ENCODE peak calls at places on chromosomes 11 and 22, in nine cellular contexts. A is mammary epithelial cell, Q is AG09309, H is vagina, E is K562, Z is kidney epithelial cell, V is Peyer's patch, D is fibroblast of pulmonary artery, Y is adrenal gland. C is an unnamed sample.

GRCh38 chr11:102120437-102120935 is 10.2 kb downstream of the YAP1 start:
- DNase-seq in A (no peak), Q (no peak), H (no peak), E (no peak), Z (no peak), V (no peak), D (peak), Y (no peak), C (no peak)

GRCh38 chr11:133809525-133810178 is 35.7 kb downstream of the SPATA19 start:
- DNase-seq in A (no peak), Q (no peak), H (no peak), E (no peak), Z (no peak), V (no peak), D (no peak), Y (no peak), C (no peak)

GRCh38 chr11:76371170-76371569 is 9.8 kb downstream of the THAP12 start:
- DNase-seq in A (peak), Q (peak), H (no peak), E (no peak), Z (no peak), V (no peak), D (peak), Y (no peak), C (peak)

GRCh38 chr11:70717961-70718595 is 319.7 kb downstream of the CTTN start:
- DNase-seq in A (no peak), Q (no peak), H (no peak), E (no peak), Z (no peak), V (no peak), D (no peak), Y (peak), C (no peak)

GRCh38 chr11:62340269-62340901 is 3.1 kb downstream of the ASRGL1 start:
- DNase-seq in A (peak), Q (peak), H (no peak), E (peak), Z (no peak), V (peak), D (peak), Y (peak), C (peak)

GRCh38 chr11:128582496-128583366 is 4.6 kb downstream of the ETS1 start:
- DNase-seq in A (peak), Q (peak), H (no peak), E (no peak), Z (peak), V (no peak), D (peak), Y (no peak), C (peak)

GRCh38 chr11:20369816-20370215 is 6.3 kb downstream of the HTATIP2 start:
- DNase-seq in A (no peak), Q (no peak), H (no peak), E (no peak), Z (no peak), V (no peak), D (no peak), Y (no peak), C (no peak)

GRCh38 chr11:22558638-22559037 is 67.0 kb downstream of the FANCF start:
- DNase-seq in A (peak), Q (no peak), H (no peak), E (no peak), Z (no peak), V (no peak), D (peak), Y (no peak), C (no peak)

GRCh38 chr11:74449369-74449931 is 17.9 kb downstream of the KCNE3 start:
- DNase-seq in A (peak), Q (peak), H (no peak), E (peak), Z (peak), V (no peak), D (peak), Y (peak), C (peak)

GRCh38 chr11:70910835-70911234 is 341.5 kb downstream of the SHANK2 start:
- DNase-seq in A (peak), Q (no peak), H (no peak), E (no peak), Z (no peak), V (no peak), D (no peak), Y (no peak), C (no peak)

GRCh38 chr22:43343262-43343988 is at the start of gene SCUBE1:
- DNase-seq in A (peak), Q (no peak), H (no peak), E (peak), Z (no peak), V (peak), D (peak), Y (peak), C (no peak)

GRCh38 chr11:42234381-42235035 is 775.1 kb upstream of the LRRC4C start:
- DNase-seq in A (peak), Q (no peak), H (no peak), E (no peak), Z (no peak), V (no peak), D (peak), Y (no peak), C (no peak)

GRCh38 chr11:86245369-86246292 is 1.1 kb downstream of the EED start:
- DNase-seq in A (peak), Q (no peak), H (no peak), E (peak), Z (no peak), V (no peak), D (peak), Y (no peak), C (no peak)

GRCh38 chr11:124754710-124755109 is 2.7 kb upstream of the VSIG2 start:
- DNase-seq in A (no peak), Q (no peak), H (no peak), E (no peak), Z (no peak), V (no peak), D (no peak), Y (no peak), C (no peak)

GRCh38 chr11:70580036-70580805 is 181.9 kb downstream of the CTTN start:
- DNase-seq in A (no peak), Q (no peak), H (no peak), E (no peak), Z (no peak), V (no peak), D (peak), Y (no peak), C (no peak)

GRCh38 chr11:91243065-91243464 is 981.6 kb upstream of the FAT3 start:
- DNase-seq in A (no peak), Q (no peak), H (no peak), E (no peak), Z (no peak), V (no peak), D (peak), Y (no peak), C (no peak)

GRCh38 chr11:104663190-104664140 is 234.8 kb downstream of the CASP12 start:
- DNase-seq in A (peak), Q (no peak), H (no peak), E (no peak), Z (no peak), V (no peak), D (no peak), Y (no peak), C (no peak)

GRCh38 chr11:67306769-67307544 is 3.6 kb downstream of the SSH3 start:
- DNase-seq in A (no peak), Q (no peak), H (no peak), E (no peak), Z (no peak), V (no peak), D (no peak), Y (peak), C (no peak)

GRCh38 chr11:33804471-33804870 is 30.2 kb upstream of the FBXO3 start:
- DNase-seq in A (no peak), Q (no peak), H (no peak), E (no peak), Z (no peak), V (no peak), D (no peak), Y (no peak), C (no peak)

GRCh38 chr22:27952091-27952490 is 33.0 kb upstream of the PITPNB start:
- DNase-seq in A (no peak), Q (no peak), H (no peak), E (no peak), Z (peak), V (no peak), D (peak), Y (no peak), C (peak)

GRCh38 chr11:120558754-120559431 is 47.3 kb downstream of the GRIK4 start:
- DNase-seq in A (no peak), Q (no peak), H (no peak), E (no peak), Z (no peak), V (no peak), D (no peak), Y (no peak), C (no peak)

GRCh38 chr11:114262681-114263509 is 33.3 kb upstream of the NNMT start:
- DNase-seq in A (peak), Q (no peak), H (no peak), E (peak), Z (no peak), V (no peak), D (peak), Y (peak), C (peak)

GRCh38 chr11:110859998-110860397 is 147.8 kb upstream of the ARHGAP20 start:
- DNase-seq in A (no peak), Q (no peak), H (no peak), E (no peak), Z (no peak), V (no peak), D (no peak), Y (no peak), C (no peak)

GRCh38 chr11:131064373-131064991 is 148.2 kb upstream of the SNX19 start:
- DNase-seq in A (peak), Q (peak), H (no peak), E (peak), Z (peak), V (no peak), D (peak), Y (peak), C (peak)

GRCh38 chr11:112320668-112321067 is 60.0 kb upstream of the PLET1 start:
- DNase-seq in A (peak), Q (no peak), H (peak), E (no peak), Z (peak), V (no peak), D (peak), Y (peak), C (peak)

GRCh38 chr11:86119062-86119461 is 50.2 kb upstream of the PICALM start:
- DNase-seq in A (no peak), Q (no peak), H (no peak), E (no peak), Z (no peak), V (no peak), D (no peak), Y (no peak), C (no peak)

GRCh38 chr11:74731301-74732094 is at the start of gene CHRDL2:
- DNase-seq in A (no peak), Q (no peak), H (no peak), E (no peak), Z (no peak), V (no peak), D (peak), Y (no peak), C (no peak)

GRCh38 chr11:35511666-35512065 is 13.8 kb downstream of the PAMR1 start:
- DNase-seq in A (peak), Q (peak), H (no peak), E (no peak), Z (no peak), V (no peak), D (peak), Y (peak), C (no peak)

GRCh38 chr11:8638300-8638699 is 44.2 kb downstream of the TRIM66 start:
- DNase-seq in A (no peak), Q (no peak), H (no peak), E (peak), Z (peak), V (no peak), D (peak), Y (no peak), C (no peak)

GRCh38 chr11:66371627-66372415 is at the start of gene SLC29A2:
- DNase-seq in A (peak), Q (no peak), H (no peak), E (peak), Z (no peak), V (peak), D (no peak), Y (no peak), C (no peak)

DNA sequence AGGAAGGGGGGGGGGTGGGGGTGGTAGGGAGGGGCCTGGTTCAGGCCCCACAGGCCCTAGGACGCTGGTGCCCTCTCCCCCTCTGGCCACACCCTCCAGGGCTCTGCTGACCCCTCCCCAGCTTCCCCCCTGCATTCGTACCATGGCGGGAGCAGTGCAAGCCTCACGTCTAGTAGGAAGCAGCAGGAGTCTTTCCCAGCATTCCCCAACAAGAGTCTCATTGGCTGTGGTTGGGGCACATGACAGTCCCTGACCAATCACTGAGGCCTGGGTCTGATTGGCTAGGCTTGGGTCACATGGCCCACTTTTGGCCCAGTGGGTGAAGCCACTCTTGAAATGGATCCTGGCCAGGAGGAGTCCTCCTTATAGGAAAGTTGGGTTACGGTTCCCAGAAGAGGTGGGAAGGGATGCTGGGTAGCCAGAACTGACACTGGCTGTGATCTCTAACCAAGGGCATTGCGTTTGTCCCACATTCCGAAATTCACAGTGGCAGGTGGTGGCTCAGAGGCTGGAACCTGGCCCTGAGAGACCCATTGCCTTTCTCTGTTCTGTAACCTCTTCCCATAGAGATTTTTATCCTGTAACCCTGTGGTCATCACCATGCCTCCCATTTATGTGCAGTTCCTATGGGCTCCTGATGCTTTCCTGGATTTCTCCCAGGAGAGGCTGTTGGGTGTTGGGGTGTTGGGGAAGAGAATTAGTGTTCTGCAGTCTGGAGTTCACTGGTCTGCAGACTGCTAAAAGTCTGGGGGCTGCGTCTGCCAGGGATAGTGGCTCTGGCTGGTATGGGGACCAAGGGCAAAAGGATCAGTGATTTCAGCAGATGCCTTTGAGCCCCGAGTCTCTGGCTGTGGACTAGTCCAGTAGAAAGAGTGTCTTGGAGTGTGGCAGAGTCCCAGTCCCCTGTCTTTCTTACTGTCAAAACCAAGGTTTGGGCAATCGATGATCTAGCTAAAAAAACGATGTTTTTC is 58.9 kb upstream of the MYEOV start:
- DNase-seq in A (no peak), Q (no peak), H (peak), E (peak), Z (no peak), V (no peak), D (no peak), Y (peak), C (no peak)
- H3K4me3 ChIP-seq in A (no peak), Q (no peak), H (no peak), E (no peak), Z (no peak), V (no peak), D (no peak), Y (no peak), C (no peak)

GRCh38 chr22:30000566-30000965 is 79.7 kb upstream of the HORMAD2 start:
- DNase-seq in A (peak), Q (no peak), H (no peak), E (no peak), Z (no peak), V (no peak), D (no peak), Y (no peak), C (no peak)

GRCh38 chr22:30001459-30001858 is 78.8 kb upstream of the HORMAD2 start:
- DNase-seq in A (no peak), Q (no peak), H (no peak), E (no peak), Z (no peak), V (no peak), D (no peak), Y (no peak), C (no peak)

GRCh38 chr22:29994941-29995340 is 85.3 kb upstream of the HORMAD2 start:
- DNase-seq in A (no peak), Q (no peak), H (no peak), E (no peak), Z (no peak), V (no peak), D (peak), Y (no peak), C (no peak)

GRCh38 chr22:29997516-29997915 is 82.7 kb upstream of the HORMAD2 start:
- DNase-seq in A (no peak), Q (no peak), H (no peak), E (no peak), Z (no peak), V (no peak), D (no peak), Y (no peak), C (no peak)

DNA sequence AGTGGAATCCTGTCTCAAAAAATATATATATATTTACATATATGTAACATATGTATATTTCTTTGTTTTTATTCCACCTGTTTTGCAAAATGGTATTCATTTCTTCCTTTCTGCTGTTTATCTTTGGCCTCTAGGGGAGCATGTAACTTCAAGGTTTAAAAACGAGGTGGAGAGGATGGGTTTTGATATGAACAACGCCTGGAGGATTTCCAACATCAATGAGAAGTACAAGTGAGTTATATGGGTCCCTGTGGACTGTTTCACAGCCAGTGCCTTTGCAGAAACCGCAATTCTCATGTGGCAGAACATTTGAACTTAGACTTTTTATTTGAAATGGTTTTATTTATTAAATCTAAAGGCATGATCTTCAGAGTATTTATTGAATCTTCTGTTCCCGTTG is 81.6 kb upstream of the HORMAD2 start:
- DNase-seq in A (no peak), Q (no peak), H (no peak), E (peak), Z (no peak), V (no peak), D (peak), Y (no peak), C (no peak)
- TF ChIP-seq CTCF in A (no peak), Q (no peak), H (no peak), E (peak), Z (peak), V (no peak), D (peak), Y (no peak), C (no peak)

GRCh38 chr11:118224512-118225180 is at the start of gene JAML:
- DNase-seq in A (no peak), Q (no peak), H (no peak), E (no peak), Z (no peak), V (peak), D (no peak), Y (no peak), C (no peak)

GRCh38 chr11:118229274-118229847 is 4.5 kb upstream of the JAML start:
- DNase-seq in A (no peak), Q (no peak), H (no peak), E (no peak), Z (no peak), V (no peak), D (no peak), Y (no peak), C (no peak)

GRCh38 chr11:118227865-118228785 is 3.3 kb upstream of the JAML start:
- DNase-seq in A (no peak), Q (no peak), H (no peak), E (no peak), Z (no peak), V (peak), D (no peak), Y (no peak), C (no peak)

GRCh38 chr11:118226294-118226693 is 1.5 kb upstream of the JAML start:
- DNase-seq in A (no peak), Q (no peak), H (no peak), E (no peak), Z (no peak), V (no peak), D (no peak), Y (peak), C (no peak)

GRCh38 chr11:118226781-118227180 is 2.0 kb upstream of the JAML start:
- DNase-seq in A (no peak), Q (no peak), H (no peak), E (no peak), Z (no peak), V (no peak), D (no peak), Y (no peak), C (no peak)
- H3K4me3 ChIP-seq in A (no peak), Q (no peak), H (no peak), E (no peak), Z (no peak), V (no peak), D (no peak), Y (no peak), C (no peak)

GRCh38 chr11:28559497-28559896 is 451.3 kb downstream of the METTL15 start:
- DNase-seq in A (no peak), Q (no peak), H (no peak), E (no peak), Z (no peak), V (no peak), D (peak), Y (no peak), C (peak)
- TF ChIP-seq CTCF in A (no peak), Q (no peak), H (no peak), E (no peak), Z (no peak), V (no peak), D (no peak), Y (no peak), C (no peak)

DNA sequence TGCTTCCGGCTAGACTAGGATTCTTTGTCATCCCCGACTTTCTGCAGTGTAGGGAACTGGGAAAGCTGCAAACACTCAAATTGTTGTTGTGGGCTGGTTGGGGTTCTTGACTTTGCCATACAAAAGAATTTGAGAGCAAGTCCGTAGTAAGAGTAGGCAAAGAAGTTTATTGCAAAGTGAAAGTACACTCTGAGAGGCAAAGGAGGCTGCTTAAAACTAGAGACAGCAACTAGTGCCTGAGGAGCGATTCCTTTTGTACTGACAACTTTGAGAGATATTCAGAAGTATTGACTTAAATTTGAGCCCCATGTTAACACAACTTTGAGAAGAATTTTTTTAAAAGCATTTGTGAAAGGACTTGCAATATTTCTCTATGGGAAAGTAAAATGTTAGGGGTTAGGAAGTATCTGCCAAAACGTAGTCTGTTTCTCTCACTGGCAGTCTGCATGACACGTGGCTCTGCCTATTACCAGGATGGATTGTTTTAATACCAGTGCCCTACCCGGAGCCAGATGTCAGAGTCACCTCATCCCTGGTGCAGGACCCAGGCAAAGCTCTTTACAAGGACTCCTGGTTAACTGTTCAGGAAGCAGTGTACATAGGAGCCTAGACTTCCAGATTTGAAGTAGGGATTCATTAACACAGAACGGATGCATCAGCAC is 85.0 kb upstream of the CLPB start:
- DNase-seq in A (no peak), Q (no peak), H (no peak), E (no peak), Z (no peak), V (no peak), D (no peak), Y (no peak), C (no peak)
- H3K4me3 ChIP-seq in A (peak), Q (peak), H (peak), E (no peak), Z (no peak), V (peak), D (peak), Y (no peak), C (no peak)

DNA sequence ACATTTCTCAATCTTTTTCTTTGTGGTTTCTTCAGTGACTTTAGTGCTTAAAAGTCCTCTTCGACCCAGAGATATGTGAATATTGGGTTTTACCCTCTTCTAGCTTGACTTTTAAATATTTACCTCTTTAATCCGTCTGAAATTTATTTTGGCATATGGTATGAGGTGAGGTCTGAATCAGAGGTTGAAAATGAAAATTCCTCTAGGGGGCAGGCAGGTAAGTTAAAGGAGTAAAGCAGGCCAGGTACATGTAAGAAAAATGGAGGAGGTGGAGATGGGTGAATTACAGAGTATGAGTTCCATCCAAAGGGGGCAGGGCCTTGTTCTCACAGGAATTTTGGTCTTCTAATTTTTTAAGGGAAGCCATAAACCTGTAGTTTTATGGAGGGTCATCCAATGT is 263.8 kb upstream of the NARS2 start:
- DNase-seq in A (no peak), Q (no peak), H (no peak), E (no peak), Z (no peak), V (no peak), D (no peak), Y (no peak), C (no peak)
- TF ChIP-seq CTCF in A (no peak), Q (no peak), H (no peak), E (no peak), Z (peak), V (no peak), D (no peak), Y (no peak), C (no peak)